ENCODE peak calls at places on chromosomes 12 and 14, in seven cellular contexts. D is lung, S is right lobe of liver, O is neural progenitor cell, V is MCF 10A, R is WTC11, W is esophagus squamous epithelium. X is an unnamed sample.

GRCh38 chr12:50283924-50284236 is 560 bp upstream of the LIMA1 start:
- DNase-seq in D (no peak), S (no peak), V (no peak), O (no peak), W (no peak), R (no peak), X (no peak)

GRCh38 chr12:19456176-19456575 is 16.9 kb downstream of the AEBP2 start:
- DNase-seq in R (no peak), S (no peak), O (no peak), D (no peak), V (no peak), W (no peak), X (no peak)

GRCh38 chr14:96029089-96029650 is 10.0 kb upstream of the C14orf132 start:
- DNase-seq in R (no peak), O (no peak), S (no peak), W (no peak), V (no peak), D (peak), X (no peak)

GRCh38 chr12:41684997-41685396 is 459.7 kb downstream of the GXYLT1 start:
- DNase-seq in D (no peak), R (no peak), V (no peak), O (no peak), W (no peak), S (no peak), X (no peak)

GRCh38 chr14:71235865-71236264 is 328.6 kb downstream of the PCNX1 start:
- DNase-seq in S (no peak), W (no peak), V (no peak), O (peak), R (no peak), D (no peak), X (no peak)

GRCh38 chr12:50243507-50243906 is 39.8 kb downstream of the LIMA1 start:
- DNase-seq in V (no peak), D (no peak), O (no peak), R (no peak), W (no peak), S (no peak), X (no peak)

GRCh38 chr12:94636462-94637085 is 13.8 kb downstream of the TMCC3 start:
- DNase-seq in R (no peak), S (no peak), O (no peak), V (peak), D (no peak), W (no peak), X (no peak)

GRCh38 chr12:26119391-26119981 is 5.4 kb downstream of the BHLHE41 start:
- DNase-seq in W (no peak), O (peak), R (no peak), V (peak), D (no peak), S (no peak), X (peak)

GRCh38 chr12:78802593-78802992 is 62.0 kb upstream of the SYT1 start:
- DNase-seq in D (no peak), V (peak), R (no peak), S (no peak), W (no peak), O (no peak), X (no peak)

GRCh38 chr14:90969493-90970166 is 90.8 kb downstream of the RPS6KA5 start:
- DNase-seq in R (no peak), S (no peak), W (no peak), D (no peak), V (no peak), O (no peak), X (no peak)

GRCh38 chr14:30607156-30607780 is 14.9 kb upstream of the SCFD1 start:
- DNase-seq in S (no peak), R (no peak), D (no peak), O (no peak), V (no peak), W (no peak), X (no peak)

GRCh38 chr12:32457251-32458025 is 58.1 kb downstream of the FGD4 start:
- DNase-seq in O (no peak), S (no peak), D (no peak), V (no peak), R (no peak), W (no peak), X (no peak)

GRCh38 chr14:61753631-61754030 is 8.6 kb upstream of the SNAPC1 start:
- DNase-seq in O (no peak), D (no peak), V (no peak), W (no peak), S (no peak), R (no peak), X (no peak)

GRCh38 chr12:118015944-118016343 is 559 bp upstream of the RFC5 start:
- DNase-seq in V (no peak), R (no peak), D (no peak), W (no peak), O (no peak), S (no peak), X (no peak)

GRCh38 chr12:102565555-102565954 is 85.2 kb upstream of the IGF1 start:
- DNase-seq in O (no peak), R (no peak), W (no peak), V (no peak), D (no peak), S (no peak), X (no peak)

GRCh38 chr12:42507589-42507988 is 82.0 kb downstream of the PRICKLE1 start:
- DNase-seq in R (no peak), W (no peak), D (no peak), O (no peak), V (no peak), S (no peak), X (no peak)

GRCh38 chr14:23209651-23210423 is 26.4 kb upstream of the SLC7A8 start:
- DNase-seq in O (no peak), S (no peak), R (no peak), D (no peak), W (no peak), V (peak), X (no peak)

GRCh38 chr12:33670284-33670683 is 230.7 kb upstream of the SYT10 start:
- DNase-seq in R (no peak), V (no peak), O (no peak), D (no peak), S (no peak), W (no peak), X (no peak)

GRCh38 chr14:61051046-61051445 is 70.0 kb downstream of the SLC38A6 start:
- DNase-seq in W (no peak), V (no peak), S (no peak), R (no peak), O (peak), D (no peak), X (no peak)

GRCh38 chr12:130013771-130014484 is 110.1 kb upstream of the TMEM132D start:
- DNase-seq in O (peak), R (peak), W (no peak), S (no peak), D (peak), V (peak), X (peak)

GRCh38 chr12:108175310-108175709 is 46.2 kb downstream of the WSCD2 start:
- DNase-seq in D (no peak), W (no peak), S (no peak), R (peak), O (peak), V (no peak), X (no peak)

GRCh38 chr14:98059106-98059505 is 1212.9 kb downstream of the BCL11B start:
- DNase-seq in W (no peak), O (no peak), V (no peak), D (no peak), S (no peak), R (no peak), X (no peak)

GRCh38 chr12:32756476-32757158 is 920 bp upstream of the YARS2 start:
- DNase-seq in V (no peak), S (no peak), O (peak), D (no peak), W (no peak), R (no peak), X (no peak)

GRCh38 chr12:28267920-28268680 is 77.8 kb downstream of the CCDC91 start:
- DNase-seq in R (no peak), W (no peak), D (no peak), S (no peak), V (no peak), O (no peak), X (no peak)

GRCh38 chr14:94550041-94550440 is 11.2 kb upstream of the SERPINA4 start:
- DNase-seq in S (no peak), O (peak), W (no peak), D (no peak), R (peak), V (no peak), X (no peak)

GRCh38 chr12:66103011-66103913 is 27.3 kb downstream of the LLPH start:
- DNase-seq in V (no peak), W (no peak), R (peak), D (no peak), O (peak), S (no peak), X (no peak)

GRCh38 chr12:29552324-29552927 is 54.9 kb upstream of the OVCH1 start:
- DNase-seq in O (peak), R (peak), W (no peak), V (peak), S (peak), D (peak), X (peak)

GRCh38 chr12:6097384-6097783 is 27.1 kb downstream of the VWF start:
- DNase-seq in O (no peak), V (peak), R (no peak), D (no peak), S (no peak), W (no peak), X (no peak)

GRCh38 chr12:1810201-1810930 is 10.0 kb upstream of the LRTM2 start:
- DNase-seq in S (peak), R (no peak), O (no peak), V (peak), D (no peak), W (no peak), X (no peak)

GRCh38 chr14:51293149-51293925 is 53.3 kb downstream of the TMX1 start:
- DNase-seq in W (no peak), O (no peak), V (no peak), R (no peak), S (no peak), D (no peak), X (no peak)

GRCh38 chr14:23240661-23241060 is 2.9 kb downstream of the RNF212B start:
- DNase-seq in S (no peak), D (no peak), O (no peak), W (no peak), V (no peak), R (no peak), X (no peak)

GRCh38 chr12:70031046-70031445 is 206.0 kb downstream of the MYRFL start:
- DNase-seq in V (no peak), W (no peak), S (no peak), R (peak), D (no peak), O (no peak), X (no peak)

GRCh38 chr12:111404362-111405148 is 1.2 kb upstream of the SH2B3 start:
- DNase-seq in V (no peak), O (peak), D (peak), S (no peak), R (peak), W (no peak), X (peak)

GRCh38 chr12:11630046-11630706 is 19.3 kb upstream of the ETV6 start:
- DNase-seq in D (no peak), V (no peak), S (no peak), R (no peak), O (peak), W (no peak), X (no peak)

GRCh38 chr12:77685112-77685511 is 145.6 kb upstream of the NAV3 start:
- DNase-seq in W (no peak), D (peak), S (no peak), O (peak), V (peak), R (peak), X (peak)

GRCh38 chr14:21070083-21070609 is at the start of gene ARHGEF40:
- DNase-seq in W (no peak), S (peak), O (peak), D (no peak), R (peak), V (peak), X (peak)

GRCh38 chr14:21068521-21069387 is 1.4 kb upstream of the ARHGEF40 start:
- DNase-seq in D (peak), V (peak), S (no peak), O (peak), R (peak), W (no peak), X (peak)

GRCh38 chr14:21063479-21063878 is 5.9 kb downstream of the RNASE8 start:
- DNase-seq in R (no peak), S (no peak), D (no peak), V (peak), W (no peak), O (peak), X (no peak)

GRCh38 chr14:21069388-21070082 is 569 bp upstream of the ARHGEF40 start:
- DNase-seq in O (peak), V (no peak), R (peak), S (no peak), W (no peak), D (no peak), X (peak)

DNA sequence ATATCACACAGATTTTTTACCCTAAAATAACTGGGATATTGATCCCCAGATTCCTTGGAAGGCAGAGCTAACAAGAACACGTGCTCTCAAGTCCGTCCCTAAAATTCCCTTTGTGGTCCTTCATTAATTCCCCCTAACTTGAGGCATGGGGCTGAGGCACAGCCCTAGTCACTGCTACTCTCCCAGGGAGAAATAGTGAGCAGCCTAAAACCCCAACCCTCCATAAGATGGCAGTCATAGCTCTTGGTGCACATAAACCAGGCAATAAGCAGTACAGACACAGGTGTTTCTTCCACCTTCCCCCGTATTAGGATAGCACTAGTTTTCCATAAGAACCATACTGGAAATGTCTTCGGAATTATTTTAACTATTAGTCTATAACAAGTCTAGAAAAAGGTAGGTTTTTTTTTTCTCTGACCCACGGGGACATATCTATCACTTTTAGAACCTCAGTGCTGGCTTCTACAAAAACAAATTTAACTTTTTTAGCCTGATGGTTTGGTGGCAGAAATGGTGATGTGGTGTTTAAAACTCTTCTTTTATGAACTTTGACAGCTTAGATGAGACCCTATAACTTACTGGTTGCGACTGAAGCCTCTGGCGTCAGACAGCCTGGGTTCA is 3.1 kb upstream of the ARHGEF40 start:
- DNase-seq in O (no peak), S (no peak), W (no peak), V (peak), R (no peak), D (no peak), X (peak)
- TF ChIP-seq CTCF in O (peak), S (no peak), W (no peak), V (peak), R (no peak), D (no peak), X (peak)

GRCh38 chr14:52802597-52802996 is 11.2 kb upstream of the GNPNAT1 start:
- DNase-seq in W (no peak), S (no peak), O (no peak), D (no peak), V (peak), R (no peak), X (no peak)
- TF ChIP-seq CTCF in W (no peak), S (no peak), O (no peak), D (no peak), V (no peak), R (no peak), X (no peak)

GRCh38 chr12:52234226-52234810 is 1.3 kb downstream of the KRT7 start:
- DNase-seq in O (no peak), R (no peak), V (no peak), W (no peak), D (no peak), S (no peak), X (peak)

GRCh38 chr12:52235822-52236291 is 2.8 kb downstream of the KRT7 start:
- DNase-seq in V (peak), D (no peak), S (no peak), R (no peak), W (no peak), O (no peak), X (peak)

GRCh38 chr12:52233462-52234141 is 559 bp downstream of the KRT7 start:
- DNase-seq in W (no peak), S (no peak), R (peak), V (peak), O (peak), D (no peak), X (peak)

GRCh38 chr12:52236386-52237050 is 3.5 kb downstream of the KRT7 start:
- DNase-seq in S (no peak), D (no peak), W (no peak), R (no peak), O (no peak), V (peak), X (no peak)

DNA sequence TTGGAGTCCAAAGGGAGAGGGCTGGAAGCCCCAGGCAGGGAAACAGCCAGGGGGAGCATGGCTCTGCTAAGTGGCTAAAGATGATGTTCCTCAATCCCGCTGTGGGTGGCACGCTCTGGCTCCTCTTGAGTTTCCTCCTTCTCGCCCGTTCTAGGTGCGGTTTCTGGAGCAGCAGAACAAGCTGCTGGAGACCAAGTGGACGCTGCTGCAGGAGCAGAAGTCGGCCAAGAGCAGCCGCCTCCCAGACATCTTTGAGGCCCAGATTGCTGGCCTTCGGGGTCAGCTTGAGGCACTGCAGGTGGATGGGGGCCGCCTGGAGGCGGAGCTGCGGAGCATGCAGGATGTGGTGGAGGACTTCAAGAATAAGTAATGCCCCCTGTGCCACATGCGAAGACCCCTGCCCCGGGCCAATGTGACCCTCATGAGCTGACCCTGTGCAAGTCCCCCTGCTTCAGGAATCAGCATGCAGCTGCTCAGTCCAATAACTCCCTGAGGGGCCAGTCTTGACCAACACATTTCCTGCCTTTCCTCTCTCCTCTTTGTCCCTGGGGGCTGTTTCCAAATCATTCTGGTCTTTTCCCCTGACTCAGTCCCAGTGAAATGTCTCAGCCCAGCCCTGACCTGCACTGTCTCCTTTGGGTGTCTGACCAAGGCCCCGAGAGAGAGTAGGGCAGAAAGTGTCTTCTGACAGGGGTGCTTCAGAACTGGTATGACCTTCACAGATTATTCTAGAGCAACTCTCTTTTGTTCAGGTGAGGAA is 2.1 kb downstream of the KRT7 start:
- DNase-seq in S (no peak), D (no peak), V (peak), R (no peak), O (no peak), W (no peak), X (peak)
- TF ChIP-seq CTCF in S (no peak), D (no peak), V (no peak), R (no peak), O (no peak), W (no peak), X (no peak)

DNA sequence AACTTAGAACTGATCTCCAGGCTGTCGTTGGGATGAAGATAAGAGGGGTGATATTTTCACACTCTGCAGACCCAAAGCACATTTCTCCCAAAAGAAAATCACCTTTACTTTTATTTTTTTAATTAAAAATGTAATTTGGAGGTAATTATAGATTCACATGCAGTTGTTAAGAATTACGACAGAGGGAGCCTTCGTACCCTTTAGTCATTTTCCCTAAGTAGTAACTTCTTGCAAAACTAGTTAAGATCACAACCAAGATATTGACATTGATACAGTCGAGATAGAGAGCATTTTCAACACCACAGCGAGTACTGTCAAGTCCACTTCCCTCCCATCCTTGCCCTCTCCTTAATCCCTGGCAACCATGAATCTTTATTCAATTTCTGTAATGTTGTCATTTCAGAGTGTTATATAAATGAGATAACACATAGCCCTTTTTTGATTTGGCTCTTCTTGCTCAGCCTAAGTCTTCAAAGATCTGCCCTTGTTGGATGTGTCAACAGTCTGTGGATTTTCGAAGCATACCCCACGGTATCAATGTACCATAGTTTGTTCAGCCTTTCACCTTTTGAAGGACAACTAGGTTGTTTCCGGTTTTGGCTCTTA is 39.6 kb downstream of the DNAH10 start:
- DNase-seq in O (no peak), D (no peak), W (no peak), S (no peak), R (no peak), V (peak), X (peak)
- TF ChIP-seq CTCF in O (peak), D (no peak), W (no peak), S (peak), R (no peak), V (peak), X (peak)

GRCh38 chr12:109797905-109798669 is 35.1 kb downstream of the TRPV4 start:
- DNase-seq in W (no peak), V (no peak), S (no peak), D (no peak), O (peak), R (peak), X (no peak)
- TF ChIP-seq CTCF in W (no peak), V (no peak), S (peak), D (no peak), O (peak), R (peak), X (peak)

DNA sequence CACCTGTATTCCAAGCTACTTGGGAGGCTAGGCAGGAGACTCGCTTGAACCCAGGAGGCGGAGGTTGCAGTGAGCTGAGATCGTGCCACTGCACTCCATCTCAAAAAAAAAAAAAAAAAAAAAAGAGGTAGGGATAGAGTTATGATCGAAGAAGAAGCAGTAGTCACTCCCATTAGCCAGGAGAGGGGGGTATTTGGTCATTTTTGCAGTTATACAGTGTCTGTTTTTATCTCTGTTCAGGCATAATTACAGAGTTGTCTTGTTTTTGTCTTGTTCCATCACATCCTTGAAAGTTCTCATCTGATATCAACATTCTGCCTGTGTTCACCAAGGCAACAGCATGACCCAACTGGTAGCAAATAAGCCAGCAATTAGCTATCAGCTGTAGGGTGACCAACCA is 98.5 kb upstream of the TMPO start:
- DNase-seq in S (no peak), D (no peak), W (no peak), O (no peak), R (no peak), V (peak), X (no peak)
- TF ChIP-seq CTCF in S (no peak), D (no peak), W (no peak), O (peak), R (no peak), V (peak), X (no peak)